ENCODE peak calls at places on chromosomes 13 and 19, in nine cellular contexts. One of them, this sample, is unnamed.

GRCh38 chr13:43848250-43848649 is 31.3 kb downstream of the CCDC122 start:
- DNase-seq in Karpas-422: no peak
- DNase-seq in brain microvascular endothelial cell: peak; percentile 15
- DNase-seq in MM.1S: no peak
- DNase-seq in WERI-Rb-1: no peak
- DNase-seq in upper lobe of right lung: no peak
- DNase-seq in thoracic aorta: no peak
- DNase-seq in neural progenitor cell: no peak
- DNase-seq in mammary epithelial cell: peak; percentile 65
- DNase-seq in this sample: no peak

GRCh38 chr19:3336680-3337523 is 29.5 kb upstream of the NFIC start:
- DNase-seq in Karpas-422: no peak
- DNase-seq in brain microvascular endothelial cell: no peak
- DNase-seq in MM.1S: no peak
- DNase-seq in WERI-Rb-1: peak; percentile 88
- DNase-seq in upper lobe of right lung: peak; percentile 96
- DNase-seq in thoracic aorta: peak; percentile 70
- DNase-seq in neural progenitor cell: no peak
- DNase-seq in mammary epithelial cell: no peak
- DNase-seq in this sample: no peak

GRCh38 chr19:2270572-2271515 is 11.1 kb downstream of the PEAK3 start:
- DNase-seq in Karpas-422: peak; percentile 92
- DNase-seq in brain microvascular endothelial cell: peak; percentile 69
- DNase-seq in MM.1S: peak; percentile 52
- DNase-seq in WERI-Rb-1: peak; percentile 51
- DNase-seq in upper lobe of right lung: peak; percentile 95
- DNase-seq in thoracic aorta: peak; percentile 33
- DNase-seq in neural progenitor cell: peak; percentile 74
- DNase-seq in mammary epithelial cell: peak; percentile 78
- DNase-seq in this sample: peak; percentile 70

GRCh38 chr13:74895042-74895811 is 586.7 kb downstream of the TBC1D4 start:
- DNase-seq in Karpas-422: no peak
- DNase-seq in brain microvascular endothelial cell: no peak
- DNase-seq in MM.1S: no peak
- DNase-seq in WERI-Rb-1: no peak
- DNase-seq in upper lobe of right lung: no peak
- DNase-seq in thoracic aorta: no peak
- DNase-seq in neural progenitor cell: no peak
- DNase-seq in mammary epithelial cell: no peak
- DNase-seq in this sample: peak; percentile 46

GRCh38 chr19:38361633-38362075 is 12.7 kb upstream of the PSMD8 start:
- DNase-seq in Karpas-422: peak; percentile 68
- DNase-seq in brain microvascular endothelial cell: peak; percentile 59
- DNase-seq in MM.1S: peak; percentile 50
- DNase-seq in WERI-Rb-1: peak; percentile 95
- DNase-seq in upper lobe of right lung: peak; percentile 90
- DNase-seq in thoracic aorta: no peak
- DNase-seq in neural progenitor cell: peak; percentile 97
- DNase-seq in mammary epithelial cell: peak; percentile 81
- DNase-seq in this sample: peak; percentile 86

GRCh38 chr19:29547981-29548380 is 22.2 kb downstream of the VSTM2B start:
- DNase-seq in Karpas-422: no peak
- DNase-seq in brain microvascular endothelial cell: no peak
- DNase-seq in MM.1S: no peak
- DNase-seq in WERI-Rb-1: no peak
- DNase-seq in upper lobe of right lung: peak; percentile 45
- DNase-seq in thoracic aorta: no peak
- DNase-seq in neural progenitor cell: no peak
- DNase-seq in mammary epithelial cell: no peak
- DNase-seq in this sample: no peak

GRCh38 chr13:99382428-99383133 is 75.4 kb upstream of the GPR183 start:
- DNase-seq in Karpas-422: no peak
- DNase-seq in brain microvascular endothelial cell: no peak
- DNase-seq in MM.1S: no peak
- DNase-seq in WERI-Rb-1: no peak
- DNase-seq in upper lobe of right lung: no peak
- DNase-seq in thoracic aorta: no peak
- DNase-seq in neural progenitor cell: no peak
- DNase-seq in mammary epithelial cell: peak; percentile 14
- DNase-seq in this sample: no peak

GRCh38 chr13:102999498-102999897 is 66.7 kb downstream of the SLC10A2 start:
- DNase-seq in Karpas-422: no peak
- DNase-seq in brain microvascular endothelial cell: no peak
- DNase-seq in MM.1S: no peak
- DNase-seq in WERI-Rb-1: no peak
- DNase-seq in upper lobe of right lung: no peak
- DNase-seq in thoracic aorta: no peak
- DNase-seq in neural progenitor cell: no peak
- DNase-seq in mammary epithelial cell: no peak
- DNase-seq in this sample: no peak

GRCh38 chr13:92808007-92808406 is 418.6 kb upstream of the GPC6 start:
- DNase-seq in Karpas-422: no peak
- DNase-seq in brain microvascular endothelial cell: no peak
- DNase-seq in MM.1S: no peak
- DNase-seq in WERI-Rb-1: no peak
- DNase-seq in upper lobe of right lung: no peak
- DNase-seq in thoracic aorta: no peak
- DNase-seq in neural progenitor cell: no peak
- DNase-seq in mammary epithelial cell: no peak
- DNase-seq in this sample: no peak

GRCh38 chr19:53808710-53809125 is 15.4 kb downstream of the NLRP12 start:
- DNase-seq in Karpas-422: peak; percentile 59
- DNase-seq in brain microvascular endothelial cell: peak; percentile 32
- DNase-seq in MM.1S: no peak
- DNase-seq in WERI-Rb-1: peak; percentile 14
- DNase-seq in upper lobe of right lung: no peak
- DNase-seq in thoracic aorta: no peak
- DNase-seq in neural progenitor cell: peak; percentile 68
- DNase-seq in mammary epithelial cell: peak; percentile 29
- DNase-seq in this sample: peak; percentile 25

GRCh38 chr19:7159105-7159933 is 89.8 kb downstream of the ZNF557 start:
- DNase-seq in Karpas-422: no peak
- DNase-seq in brain microvascular endothelial cell: peak; percentile 51
- DNase-seq in MM.1S: no peak
- DNase-seq in WERI-Rb-1: no peak
- DNase-seq in upper lobe of right lung: no peak
- DNase-seq in thoracic aorta: peak; percentile 79
- DNase-seq in neural progenitor cell: no peak
- DNase-seq in mammary epithelial cell: no peak
- DNase-seq in this sample: peak; percentile 80

GRCh38 chr13:76884571-76885202 is 1.5 kb downstream of the KCTD12 start:
- DNase-seq in Karpas-422: no peak
- DNase-seq in brain microvascular endothelial cell: no peak
- DNase-seq in MM.1S: no peak
- DNase-seq in WERI-Rb-1: no peak
- DNase-seq in upper lobe of right lung: no peak
- DNase-seq in thoracic aorta: no peak
- DNase-seq in neural progenitor cell: no peak
- DNase-seq in mammary epithelial cell: peak; percentile 40
- DNase-seq in this sample: no peak

GRCh38 chr13:112747256-112747655 is 57.4 kb downstream of the ATP11A start:
- DNase-seq in Karpas-422: no peak
- DNase-seq in brain microvascular endothelial cell: no peak
- DNase-seq in MM.1S: no peak
- DNase-seq in WERI-Rb-1: no peak
- DNase-seq in upper lobe of right lung: peak; percentile 76
- DNase-seq in thoracic aorta: no peak
- DNase-seq in neural progenitor cell: no peak
- DNase-seq in mammary epithelial cell: no peak
- DNase-seq in this sample: no peak

GRCh38 chr19:45097776-45098520 is 5.0 kb downstream of the PPP1R37 start:
- DNase-seq in Karpas-422: no peak
- DNase-seq in brain microvascular endothelial cell: peak; percentile 94
- DNase-seq in MM.1S: no peak
- DNase-seq in WERI-Rb-1: no peak
- DNase-seq in upper lobe of right lung: peak; percentile 73
- DNase-seq in thoracic aorta: no peak
- DNase-seq in neural progenitor cell: no peak
- DNase-seq in mammary epithelial cell: peak; percentile 86
- DNase-seq in this sample: peak; percentile 50

GRCh38 chr13:62014299-62014698 is 598.6 kb upstream of the PCDH20 start:
- DNase-seq in Karpas-422: peak; percentile 87
- DNase-seq in brain microvascular endothelial cell: no peak
- DNase-seq in MM.1S: no peak
- DNase-seq in WERI-Rb-1: no peak
- DNase-seq in upper lobe of right lung: no peak
- DNase-seq in thoracic aorta: no peak
- DNase-seq in neural progenitor cell: no peak
- DNase-seq in mammary epithelial cell: no peak
- DNase-seq in this sample: peak; percentile 75

DNA sequence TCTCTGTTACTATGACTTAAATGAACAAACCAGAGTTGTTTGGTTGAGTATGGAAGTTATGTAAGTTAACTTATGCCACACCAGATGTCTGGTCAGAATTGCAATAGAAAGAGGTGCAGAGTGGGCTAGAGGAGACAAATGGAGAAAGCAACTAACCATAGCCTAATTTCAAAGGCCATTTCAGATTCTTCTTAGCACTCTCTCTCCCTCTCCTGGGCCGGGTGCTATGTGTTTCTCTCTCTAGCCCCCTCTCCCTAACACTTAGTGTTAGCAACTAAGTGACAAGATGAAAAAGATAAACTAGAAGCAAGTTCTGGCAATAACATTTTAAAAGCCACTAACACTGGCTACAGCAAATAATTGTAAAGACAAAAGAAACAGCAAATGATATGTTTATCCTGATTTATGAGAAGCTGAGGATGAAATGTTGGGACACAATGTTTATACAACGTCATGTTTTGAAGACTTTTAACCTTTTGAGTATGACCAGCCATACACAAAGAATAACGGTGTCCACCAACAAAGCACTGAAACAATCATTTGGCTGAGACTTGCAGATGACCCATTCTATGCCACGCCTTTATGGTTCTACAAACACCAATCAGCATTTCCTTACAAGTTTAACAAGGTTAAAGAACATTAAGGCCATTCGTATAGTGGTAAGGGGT is 18.6 kb downstream of the SERPINE3 start:
- DNase-seq in Karpas-422: no peak
- DNase-seq in brain microvascular endothelial cell: no peak
- DNase-seq in MM.1S: no peak
- DNase-seq in WERI-Rb-1: no peak
- DNase-seq in upper lobe of right lung: no peak
- DNase-seq in thoracic aorta: no peak
- DNase-seq in neural progenitor cell: no peak
- DNase-seq in mammary epithelial cell: no peak
- DNase-seq in this sample: no peak
- H3K27ac ChIP-seq in Karpas-422: no peak overlapping the region
- H3K27ac ChIP-seq in brain microvascular endothelial cell: no peak overlapping the region
- H3K27ac ChIP-seq in MM.1S: no peak overlapping the region
- H3K27ac ChIP-seq in WERI-Rb-1: no peak overlapping the region
- H3K27ac ChIP-seq in upper lobe of right lung: no peak overlapping the region
- H3K27ac ChIP-seq in thoracic aorta: no peak overlapping the region
- H3K27ac ChIP-seq in neural progenitor cell: peak overlapping the region; percentile 55
- H3K27ac ChIP-seq in mammary epithelial cell: no peak overlapping the region
- H3K27ac ChIP-seq in this sample: no peak overlapping the region

GRCh38 chr19:55255618-55256423 is 3.0 kb downstream of the PPP6R1 start:
- DNase-seq in Karpas-422: peak; percentile 91
- DNase-seq in brain microvascular endothelial cell: peak; percentile 15
- DNase-seq in MM.1S: peak; percentile 33
- DNase-seq in WERI-Rb-1: no peak
- DNase-seq in upper lobe of right lung: no peak
- DNase-seq in thoracic aorta: no peak
- DNase-seq in neural progenitor cell: no peak
- DNase-seq in mammary epithelial cell: peak; percentile 69
- DNase-seq in this sample: no peak
- H3K4me3 ChIP-seq in Karpas-422: peak overlapping the region; percentile 84
- H3K4me3 ChIP-seq in brain microvascular endothelial cell: no peak overlapping the region
- H3K4me3 ChIP-seq in MM.1S: peak overlapping the region; percentile 94
- H3K4me3 ChIP-seq in WERI-Rb-1: no peak overlapping the region
- H3K4me3 ChIP-seq in upper lobe of right lung: peak overlapping the region; percentile 47
- H3K4me3 ChIP-seq in thoracic aorta: peak overlapping the region; percentile 57
- H3K4me3 ChIP-seq in neural progenitor cell: no peak overlapping the region
- H3K4me3 ChIP-seq in mammary epithelial cell: no peak overlapping the region
- H3K4me3 ChIP-seq in this sample: no peak overlapping the region

GRCh38 chr13:49456156-49456555 is 12.1 kb downstream of the SETDB2 start:
- DNase-seq in Karpas-422: no peak
- DNase-seq in brain microvascular endothelial cell: no peak
- DNase-seq in MM.1S: no peak
- DNase-seq in WERI-Rb-1: no peak
- DNase-seq in upper lobe of right lung: no peak
- DNase-seq in thoracic aorta: no peak
- DNase-seq in neural progenitor cell: no peak
- DNase-seq in mammary epithelial cell: no peak
- DNase-seq in this sample: no peak

GRCh38 chr13:49455016-49455398 is 10.9 kb downstream of the SETDB2 start:
- DNase-seq in Karpas-422: no peak
- DNase-seq in brain microvascular endothelial cell: no peak
- DNase-seq in MM.1S: no peak
- DNase-seq in WERI-Rb-1: no peak
- DNase-seq in upper lobe of right lung: no peak
- DNase-seq in thoracic aorta: no peak
- DNase-seq in neural progenitor cell: no peak
- DNase-seq in mammary epithelial cell: no peak
- DNase-seq in this sample: no peak

GRCh38 chr13:49457221-49457620 is 13.1 kb downstream of the SETDB2 start:
- DNase-seq in Karpas-422: no peak
- DNase-seq in brain microvascular endothelial cell: no peak
- DNase-seq in MM.1S: no peak
- DNase-seq in WERI-Rb-1: no peak
- DNase-seq in upper lobe of right lung: no peak
- DNase-seq in thoracic aorta: no peak
- DNase-seq in neural progenitor cell: no peak
- DNase-seq in mammary epithelial cell: no peak
- DNase-seq in this sample: no peak

GRCh38 chr13:49454388-49455015 is 10.4 kb downstream of the SETDB2 start:
- DNase-seq in Karpas-422: no peak
- DNase-seq in brain microvascular endothelial cell: no peak
- DNase-seq in MM.1S: peak; percentile 77
- DNase-seq in WERI-Rb-1: no peak
- DNase-seq in upper lobe of right lung: no peak
- DNase-seq in thoracic aorta: no peak
- DNase-seq in neural progenitor cell: no peak
- DNase-seq in mammary epithelial cell: no peak
- DNase-seq in this sample: no peak

GRCh38 chr13:49459580-49459979 is 15.5 kb downstream of the SETDB2 start:
- DNase-seq in Karpas-422: no peak
- DNase-seq in brain microvascular endothelial cell: no peak
- DNase-seq in MM.1S: no peak
- DNase-seq in WERI-Rb-1: no peak
- DNase-seq in upper lobe of right lung: no peak
- DNase-seq in thoracic aorta: no peak
- DNase-seq in neural progenitor cell: no peak
- DNase-seq in mammary epithelial cell: no peak
- DNase-seq in this sample: no peak
- H3K36me3 ChIP-seq in Karpas-422: peaks cover 86% of the 10 kb centered on the region
- H3K36me3 ChIP-seq in brain microvascular endothelial cell: peaks cover 3% of the 10 kb centered on the region
- H3K36me3 ChIP-seq in MM.1S: no peaks in the 10 kb centered on the region
- H3K36me3 ChIP-seq in WERI-Rb-1: no peaks in the 10 kb centered on the region
- H3K36me3 ChIP-seq in upper lobe of right lung: peaks cover 35% of the 10 kb centered on the region
- H3K36me3 ChIP-seq in thoracic aorta: peaks cover 17% of the 10 kb centered on the region
- H3K36me3 ChIP-seq in neural progenitor cell: peaks cover 9% of the 10 kb centered on the region
- H3K36me3 ChIP-seq in mammary epithelial cell: peaks cover 6% of the 10 kb centered on the region
- H3K36me3 ChIP-seq in this sample: peaks cover 21% of the 10 kb centered on the region

DNA sequence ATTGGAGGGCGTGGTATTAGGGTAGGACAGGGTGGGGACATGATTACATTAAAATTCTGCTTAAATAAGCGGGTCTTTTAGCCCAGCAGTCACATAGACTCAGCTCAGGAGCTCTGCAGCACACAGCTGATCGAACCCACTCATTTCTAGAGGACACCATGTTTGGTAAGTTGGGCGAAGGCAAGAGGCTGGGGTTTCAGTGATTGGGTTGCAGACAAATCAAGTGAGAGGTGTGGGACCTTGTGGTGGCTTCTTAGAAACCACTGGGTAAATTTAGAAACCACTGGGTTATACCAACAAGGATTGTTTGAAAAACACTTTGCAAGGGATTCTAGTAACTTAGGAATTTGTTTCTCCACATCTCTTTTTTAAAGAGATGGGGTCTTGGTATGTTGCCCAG is at the start of gene LEUTX:
- DNase-seq in Karpas-422: no peak
- DNase-seq in brain microvascular endothelial cell: no peak
- DNase-seq in MM.1S: no peak
- DNase-seq in WERI-Rb-1: no peak
- DNase-seq in upper lobe of right lung: no peak
- DNase-seq in thoracic aorta: no peak
- DNase-seq in neural progenitor cell: no peak
- DNase-seq in mammary epithelial cell: no peak
- DNase-seq in this sample: no peak
- H3K27ac ChIP-seq in Karpas-422: no peak within 1 kb of the TSS
- H3K27ac ChIP-seq in brain microvascular endothelial cell: no peak within 1 kb of the TSS
- H3K27ac ChIP-seq in MM.1S: no peak within 1 kb of the TSS
- H3K27ac ChIP-seq in WERI-Rb-1: no peak within 1 kb of the TSS
- H3K27ac ChIP-seq in upper lobe of right lung: no peak within 1 kb of the TSS
- H3K27ac ChIP-seq in thoracic aorta: no peak within 1 kb of the TSS
- H3K27ac ChIP-seq in neural progenitor cell: no peak within 1 kb of the TSS
- H3K27ac ChIP-seq in mammary epithelial cell: no peak within 1 kb of the TSS
- H3K27ac ChIP-seq in this sample: no peak within 1 kb of the TSS

This sample was measured in SJCRH30.